ENCODE peak calls at places on chromosomes 3 and 15, in four cellular contexts. V, C, K and O are unnamed samples.

GRCh38 chr3:40680685-40681657 is 156.2 kb downstream of the ZNF621 start:
- DNase-seq in V (no peak), C (no peak), K (no peak), O (no peak)

GRCh38 chr3:184791134-184791533 is 20.8 kb upstream of the VPS8 start:
- DNase-seq in V (no peak), C (no peak), K (no peak), O (no peak)

GRCh38 chr3:51391566-51392300 is 648 bp downstream of the RBM15B start:
- DNase-seq in V (no peak), C (peak; percentile 12), K (no peak), O (no peak)

GRCh38 chr15:77495806-77496589 is 75.3 kb downstream of the HMG20A start:
- DNase-seq in V (no peak), C (peak; percentile 45), K (no peak), O (no peak)

GRCh38 chr15:40793216-40793989 is 13.5 kb upstream of the ZFYVE19 start:
- DNase-seq in V (no peak), C (peak; percentile 98), K (peak; percentile 86), O (no peak)

GRCh38 chr15:70055601-70056051 is 42.1 kb downstream of the TLE3 start:
- DNase-seq in V (no peak), C (no peak), K (no peak), O (no peak)

GRCh38 chr15:90948506-90948905 is 6.2 kb upstream of the RCCD1 start:
- DNase-seq in V (no peak), C (no peak), K (no peak), O (no peak)

GRCh38 chr3:143827425-143827824 is 20.8 kb downstream of the SLC9A9 start:
- DNase-seq in V (no peak), C (no peak), K (no peak), O (no peak)

GRCh38 chr3:188152660-188153497 is 1.1 kb upstream of the LPP start:
- DNase-seq in V (peak; percentile 76), C (peak; percentile 35), K (no peak), O (no peak)

GRCh38 chr3:67832807-67833206 is 178.4 kb upstream of the SUCLG2 start:
- DNase-seq in V (no peak), C (no peak), K (no peak), O (no peak)

GRCh38 chr15:42891569-42891968 is 29.0 kb downstream of the TTBK2 start:
- DNase-seq in V (no peak), C (peak; percentile 17), K (no peak), O (no peak)

GRCh38 chr3:136624894-136625815 is 127.0 kb downstream of the STAG1 start:
- DNase-seq in V (peak; percentile 5), C (peak; percentile 17), K (peak; percentile 88), O (no peak)

GRCh38 chr15:40958146-40958545 is 4.9 kb downstream of the CHAC1 start:
- DNase-seq in V (no peak), C (no peak), K (no peak), O (no peak)

GRCh38 chr3:62622553-62623174 is 249.3 kb upstream of the FEZF2 start:
- DNase-seq in V (peak; percentile 60), C (peak; percentile 38), K (no peak), O (no peak)

GRCh38 chr15:88312941-88313579 is 56.5 kb upstream of the NTRK3 start:
- DNase-seq in V (no peak), C (no peak), K (no peak), O (no peak)

GRCh38 chr15:98146031-98146430 is 185.5 kb downstream of the ARRDC4 start:
- DNase-seq in V (no peak), C (no peak), K (no peak), O (no peak)

GRCh38 chr15:64774556-64775523 is 549 bp downstream of the RBPMS2 start:
- DNase-seq in V (no peak), C (no peak), K (no peak), O (no peak)

GRCh38 chr3:3443482-3443881 is 264.0 kb upstream of the CRBN start:
- DNase-seq in V (no peak), C (no peak), K (no peak), O (no peak)

GRCh38 chr3:53707222-53707621 is 139.0 kb downstream of the CHDH start:
- DNase-seq in V (no peak), C (no peak), K (no peak), O (no peak)

GRCh38 chr3:53704363-53704725 is 141.9 kb downstream of the CHDH start:
- DNase-seq in V (no peak), C (no peak), K (no peak), O (no peak)

GRCh38 chr3:53703630-53704362 is 142.4 kb downstream of the CHDH start:
- DNase-seq in V (no peak), C (no peak), K (no peak), O (peak; percentile 65)

GRCh38 chr3:53705774-53706173 is 140.4 kb downstream of the CHDH start:
- DNase-seq in V (no peak), C (no peak), K (no peak), O (peak; percentile 60)

DNA sequence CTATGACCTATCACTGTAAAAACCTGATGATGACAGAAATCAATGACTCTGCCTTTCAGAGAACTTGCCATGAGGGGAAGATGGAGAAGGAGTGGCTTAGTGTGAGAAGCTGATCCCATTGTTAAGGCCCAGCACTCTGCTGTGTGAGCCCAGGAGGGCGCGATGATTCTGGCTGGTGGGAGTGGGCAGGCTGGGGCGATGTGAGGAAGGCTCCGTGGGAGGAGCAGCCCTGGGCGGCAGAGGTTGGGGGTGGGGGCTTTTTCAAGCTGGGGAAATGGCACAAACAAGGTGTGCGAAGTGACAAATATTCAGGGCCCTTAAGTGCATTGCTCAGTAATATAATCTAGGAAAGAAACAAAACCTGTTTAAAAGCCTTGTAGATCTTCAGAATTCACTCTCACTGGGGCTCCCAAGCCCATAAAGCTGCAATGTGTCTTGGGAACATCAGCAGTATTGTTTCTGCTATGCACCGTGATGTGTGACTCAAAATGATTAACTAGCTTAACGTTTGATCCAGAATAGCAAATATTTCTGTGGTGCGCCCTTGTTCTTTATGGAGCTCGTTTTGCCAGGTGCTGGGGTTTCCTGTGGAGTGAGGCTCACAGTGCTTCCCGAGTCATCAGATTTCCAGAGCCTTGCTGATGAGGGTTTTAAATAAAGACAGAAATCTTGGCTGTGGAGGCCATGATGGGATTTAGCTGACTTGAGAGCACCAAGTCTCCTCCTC is 141.0 kb downstream of the CHDH start:
- DNase-seq in V (no peak), C (no peak), K (no peak), O (no peak)
- H3K27me3 ChIP-seq in V (peaks cover 8% of the 10 kb centered on the region), C (no peaks in the 10 kb centered on the region), K (no peaks in the 10 kb centered on the region), O (no peaks in the 10 kb centered on the region)

DNA sequence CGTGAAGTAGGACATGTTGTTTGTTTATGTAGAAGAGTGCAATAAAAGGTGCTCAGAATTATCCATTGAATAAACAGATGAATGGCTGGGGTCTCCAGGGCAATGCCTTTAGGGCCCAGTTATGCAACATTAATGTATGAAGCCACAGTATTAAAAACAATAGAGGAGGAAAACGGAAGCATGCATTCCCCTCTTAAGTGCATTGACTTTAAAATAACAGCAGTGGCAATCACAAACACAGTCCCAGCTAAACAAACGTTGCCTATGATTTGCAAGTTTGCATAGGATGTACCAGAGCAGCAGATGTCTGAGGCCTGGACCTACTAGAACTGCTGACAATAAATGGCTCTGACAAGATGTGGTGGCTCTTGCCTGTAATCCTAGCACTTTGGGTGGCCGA is 60.6 kb upstream of the GCNT3 start:
- DNase-seq in V (no peak), C (no peak), K (no peak), O (no peak)
- H3K27me3 ChIP-seq in V (peaks cover 76% of the 10 kb centered on the region), C (no peaks in the 10 kb centered on the region), K (no peaks in the 10 kb centered on the region), O (no peaks in the 10 kb centered on the region)

GRCh38 chr3:147379651-147380050 is 26.7 kb downstream of the ZIC4 start:
- DNase-seq in V (no peak), C (no peak), K (no peak), O (no peak)

GRCh38 chr3:147378186-147378503 is 28.2 kb downstream of the ZIC4 start:
- DNase-seq in V (no peak), C (no peak), K (no peak), O (no peak)

GRCh38 chr3:147380271-147380995 is 25.9 kb downstream of the ZIC4 start:
- DNase-seq in V (no peak), C (no peak), K (no peak), O (no peak)

GRCh38 chr3:147380996-147381376 is 25.4 kb downstream of the ZIC4 start:
- DNase-seq in V (no peak), C (no peak), K (no peak), O (no peak)

DNA sequence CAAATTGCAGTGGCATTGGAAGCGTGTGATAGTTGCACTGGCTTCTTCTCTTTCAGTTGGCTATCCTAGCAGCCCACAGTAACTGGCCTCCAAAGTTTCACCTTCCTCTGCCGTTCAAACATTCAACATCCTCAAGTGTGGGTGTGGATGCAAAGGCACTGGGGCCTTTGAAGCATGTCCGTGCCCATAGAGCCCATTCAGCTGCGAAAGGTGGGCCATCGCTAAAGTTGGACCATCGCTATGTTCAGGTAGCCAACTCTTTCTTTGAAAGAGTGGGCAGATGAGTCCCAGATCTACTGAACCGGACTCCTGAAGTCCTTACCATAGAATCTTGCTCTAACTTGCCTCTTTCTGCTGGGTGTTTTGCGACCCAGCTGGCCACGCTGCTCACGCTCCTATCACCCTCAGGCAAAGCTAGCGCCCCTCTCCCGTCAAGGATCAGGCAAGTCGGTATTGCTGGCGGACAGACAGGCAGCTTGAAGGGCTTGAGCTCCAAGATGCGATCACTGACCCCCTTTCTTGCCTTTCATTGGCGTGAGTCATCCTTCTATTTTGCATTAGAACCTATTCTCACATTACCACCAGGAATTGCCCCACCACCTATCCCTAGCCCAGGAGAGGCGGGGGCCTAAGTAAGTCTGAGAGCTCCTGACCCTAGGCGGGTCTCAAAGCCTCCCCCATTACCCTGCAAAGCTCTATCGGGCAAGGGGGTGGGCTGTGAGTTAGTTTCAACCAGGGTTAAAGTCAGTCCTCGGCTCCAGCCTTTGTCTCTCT is 28.7 kb downstream of the ZIC4 start:
- DNase-seq in V (peak; percentile 92), C (no peak), K (no peak), O (no peak)
- H3K27me3 ChIP-seq in V (peaks cover 98% of the 10 kb centered on the region), C (no peaks in the 10 kb centered on the region), K (peaks cover 53% of the 10 kb centered on the region), O (peaks cover 23% of the 10 kb centered on the region)

GRCh38 chr15:94298359-94298758 is 67.0 kb downstream of the MCTP2 start:
- DNase-seq in V (no peak), C (no peak), K (no peak), O (no peak)

GRCh38 chr15:94297543-94297942 is 66.2 kb downstream of the MCTP2 start:
- DNase-seq in V (no peak), C (no peak), K (no peak), O (no peak)

GRCh38 chr15:94293411-94294402 is 62.3 kb downstream of the MCTP2 start:
- DNase-seq in V (no peak), C (no peak), K (no peak), O (no peak)

GRCh38 chr15:94294556-94294955 is 63.2 kb downstream of the MCTP2 start:
- DNase-seq in V (no peak), C (no peak), K (no peak), O (no peak)

DNA sequence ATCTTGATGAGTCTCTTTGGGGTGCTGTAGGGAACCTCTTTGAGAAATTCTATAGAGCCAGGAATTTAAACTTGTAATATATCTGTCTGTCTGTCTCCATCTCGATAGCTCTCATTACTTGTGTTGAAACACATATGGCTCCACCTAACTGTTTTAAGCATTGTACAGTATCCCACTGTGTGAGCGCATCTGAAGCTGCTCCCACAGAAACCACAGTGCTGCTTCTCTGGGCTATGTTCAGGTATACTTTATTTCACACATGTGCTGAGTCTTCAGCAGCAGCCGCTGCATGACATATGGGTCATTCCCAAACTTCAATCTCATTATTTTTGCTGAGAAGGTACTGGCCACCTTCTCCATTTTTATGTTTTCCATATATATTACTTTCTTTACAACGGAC is 63.9 kb downstream of the MCTP2 start:
- DNase-seq in V (no peak), C (no peak), K (no peak), O (no peak)
- H3K27me3 ChIP-seq in V (no peaks in the 10 kb centered on the region), C (no peaks in the 10 kb centered on the region), K (no peaks in the 10 kb centered on the region), O (no peaks in the 10 kb centered on the region)